ENCODE peak calls at places on chromosome 22, in nine cellular contexts. One of them, this sample, is unnamed.

GRCh38 chr22:36954251-36955014 is 41.0 kb downstream of the CSF2RB start:
- DNase-seq in AG20443: no peak
- DNase-seq in EH: no peak
- DNase-seq in mucosa of descending colon: no peak
- DNase-seq in psoas muscle: no peak
- DNase-seq in HT-29: no peak
- DNase-seq in stimulated activated CD4-positive, alpha-beta T cell treated with anti-CD3 and anti-CD28 coated beads, Interleukin-1b, Interleukin-23, amount 100 ng/mL, for 1 hour: no peak
- DNase-seq in activated CD4-positive, CD25-positive, alpha-beta regulatory T cell: no peak
- DNase-seq in uterus: no peak
- DNase-seq in this sample: peak; percentile 81

GRCh38 chr22:24433001-24433867 is 5.8 kb downstream of the ADORA2A start:
- DNase-seq in mucosa of descending colon: no peak
- DNase-seq in uterus: no peak
- DNase-seq in AG20443: no peak
- DNase-seq in stimulated activated CD4-positive, alpha-beta T cell treated with anti-CD3 and anti-CD28 coated beads, Interleukin-1b, Interleukin-23, amount 100 ng/mL, for 1 hour: no peak
- DNase-seq in HT-29: no peak
- DNase-seq in psoas muscle: peak; percentile 45
- DNase-seq in EH: no peak
- DNase-seq in activated CD4-positive, CD25-positive, alpha-beta regulatory T cell: no peak
- DNase-seq in this sample: no peak

GRCh38 chr22:27937453-27937852 is 18.4 kb upstream of the PITPNB start:
- DNase-seq in activated CD4-positive, CD25-positive, alpha-beta regulatory T cell: no peak
- DNase-seq in AG20443: peak; percentile 6
- DNase-seq in stimulated activated CD4-positive, alpha-beta T cell treated with anti-CD3 and anti-CD28 coated beads, Interleukin-1b, Interleukin-23, amount 100 ng/mL, for 1 hour: no peak
- DNase-seq in psoas muscle: no peak
- DNase-seq in HT-29: no peak
- DNase-seq in mucosa of descending colon: no peak
- DNase-seq in EH: peak; percentile 13
- DNase-seq in uterus: no peak
- DNase-seq in this sample: no peak

GRCh38 chr22:23837911-23838685 is 708 bp downstream of the DERL3 start:
- DNase-seq in mucosa of descending colon: no peak
- DNase-seq in uterus: no peak
- DNase-seq in HT-29: no peak
- DNase-seq in stimulated activated CD4-positive, alpha-beta T cell treated with anti-CD3 and anti-CD28 coated beads, Interleukin-1b, Interleukin-23, amount 100 ng/mL, for 1 hour: no peak
- DNase-seq in psoas muscle: peak; percentile 53
- DNase-seq in activated CD4-positive, CD25-positive, alpha-beta regulatory T cell: no peak
- DNase-seq in AG20443: no peak
- DNase-seq in EH: no peak
- DNase-seq in this sample: no peak

GRCh38 chr22:49630448-49630946 is 197.2 kb downstream of the BRD1 start:
- DNase-seq in HT-29: no peak
- DNase-seq in uterus: no peak
- DNase-seq in mucosa of descending colon: peak; percentile 25
- DNase-seq in activated CD4-positive, CD25-positive, alpha-beta regulatory T cell: no peak
- DNase-seq in EH: no peak
- DNase-seq in AG20443: no peak
- DNase-seq in psoas muscle: no peak
- DNase-seq in stimulated activated CD4-positive, alpha-beta T cell treated with anti-CD3 and anti-CD28 coated beads, Interleukin-1b, Interleukin-23, amount 100 ng/mL, for 1 hour: no peak
- DNase-seq in this sample: no peak

GRCh38 chr22:19854778-19855503 is at the start of the genes GNB1L and RTL10:
- DNase-seq in stimulated activated CD4-positive, alpha-beta T cell treated with anti-CD3 and anti-CD28 coated beads, Interleukin-1b, Interleukin-23, amount 100 ng/mL, for 1 hour: peak; percentile 90
- DNase-seq in psoas muscle: peak; percentile 99
- DNase-seq in mucosa of descending colon: peak; percentile 98
- DNase-seq in HT-29: peak; percentile 100
- DNase-seq in EH: peak; percentile 95
- DNase-seq in uterus: peak; percentile 95
- DNase-seq in activated CD4-positive, CD25-positive, alpha-beta regulatory T cell: peak; percentile 86
- DNase-seq in AG20443: peak; percentile 100
- DNase-seq in this sample: peak; percentile 99

GRCh38 chr22:41442240-41442792 is 4.3 kb downstream of the TOB2 start:
- DNase-seq in HT-29: no peak
- DNase-seq in AG20443: no peak
- DNase-seq in stimulated activated CD4-positive, alpha-beta T cell treated with anti-CD3 and anti-CD28 coated beads, Interleukin-1b, Interleukin-23, amount 100 ng/mL, for 1 hour: no peak
- DNase-seq in EH: no peak
- DNase-seq in activated CD4-positive, CD25-positive, alpha-beta regulatory T cell: no peak
- DNase-seq in psoas muscle: no peak
- DNase-seq in uterus: no peak
- DNase-seq in mucosa of descending colon: no peak
- DNase-seq in this sample: no peak

GRCh38 chr22:17065433-17065832 is 19.4 kb upstream of the IL17RA start:
- DNase-seq in AG20443: no peak
- DNase-seq in EH: no peak
- DNase-seq in psoas muscle: peak; percentile 60
- DNase-seq in stimulated activated CD4-positive, alpha-beta T cell treated with anti-CD3 and anti-CD28 coated beads, Interleukin-1b, Interleukin-23, amount 100 ng/mL, for 1 hour: no peak
- DNase-seq in activated CD4-positive, CD25-positive, alpha-beta regulatory T cell: no peak
- DNase-seq in HT-29: no peak
- DNase-seq in mucosa of descending colon: no peak
- DNase-seq in uterus: no peak
- DNase-seq in this sample: no peak

GRCh38 chr22:17930455-17931313 is 93.7 kb downstream of the MICAL3 start:
- DNase-seq in activated CD4-positive, CD25-positive, alpha-beta regulatory T cell: no peak
- DNase-seq in mucosa of descending colon: no peak
- DNase-seq in AG20443: no peak
- DNase-seq in HT-29: no peak
- DNase-seq in stimulated activated CD4-positive, alpha-beta T cell treated with anti-CD3 and anti-CD28 coated beads, Interleukin-1b, Interleukin-23, amount 100 ng/mL, for 1 hour: no peak
- DNase-seq in EH: no peak
- DNase-seq in psoas muscle: no peak
- DNase-seq in uterus: peak; percentile 11
- DNase-seq in this sample: peak; percentile 39

GRCh38 chr22:38107692-38108515 is 2.6 kb downstream of the BAIAP2L2 start:
- DNase-seq in psoas muscle: no peak
- DNase-seq in HT-29: peak; percentile 69
- DNase-seq in EH: peak; percentile 65
- DNase-seq in AG20443: peak; percentile 43
- DNase-seq in stimulated activated CD4-positive, alpha-beta T cell treated with anti-CD3 and anti-CD28 coated beads, Interleukin-1b, Interleukin-23, amount 100 ng/mL, for 1 hour: no peak
- DNase-seq in activated CD4-positive, CD25-positive, alpha-beta regulatory T cell: no peak
- DNase-seq in mucosa of descending colon: peak; percentile 89
- DNase-seq in uterus: no peak
- DNase-seq in this sample: no peak

GRCh38 chr22:29102300-29102699 is 29.5 kb downstream of the KREMEN1 start:
- DNase-seq in mucosa of descending colon: no peak
- DNase-seq in uterus: no peak
- DNase-seq in stimulated activated CD4-positive, alpha-beta T cell treated with anti-CD3 and anti-CD28 coated beads, Interleukin-1b, Interleukin-23, amount 100 ng/mL, for 1 hour: no peak
- DNase-seq in HT-29: no peak
- DNase-seq in activated CD4-positive, CD25-positive, alpha-beta regulatory T cell: no peak
- DNase-seq in EH: no peak
- DNase-seq in psoas muscle: no peak
- DNase-seq in AG20443: no peak
- DNase-seq in this sample: no peak

GRCh38 chr22:49349841-49350381 is 477.8 kb downstream of the BRD1 start:
- DNase-seq in EH: no peak
- DNase-seq in uterus: no peak
- DNase-seq in AG20443: no peak
- DNase-seq in mucosa of descending colon: no peak
- DNase-seq in psoas muscle: peak; percentile 38
- DNase-seq in stimulated activated CD4-positive, alpha-beta T cell treated with anti-CD3 and anti-CD28 coated beads, Interleukin-1b, Interleukin-23, amount 100 ng/mL, for 1 hour: no peak
- DNase-seq in activated CD4-positive, CD25-positive, alpha-beta regulatory T cell: no peak
- DNase-seq in HT-29: no peak
- DNase-seq in this sample: no peak

GRCh38 chr22:31950226-31950625 is 5.9 kb downstream of the YWHAH start:
- DNase-seq in activated CD4-positive, CD25-positive, alpha-beta regulatory T cell: no peak
- DNase-seq in uterus: no peak
- DNase-seq in HT-29: no peak
- DNase-seq in EH: peak; percentile 35
- DNase-seq in stimulated activated CD4-positive, alpha-beta T cell treated with anti-CD3 and anti-CD28 coated beads, Interleukin-1b, Interleukin-23, amount 100 ng/mL, for 1 hour: no peak
- DNase-seq in psoas muscle: no peak
- DNase-seq in mucosa of descending colon: no peak
- DNase-seq in AG20443: no peak
- DNase-seq in this sample: peak; percentile 69

GRCh38 chr22:37633082-37633692 is 6.3 kb upstream of the SH3BP1 start:
- DNase-seq in activated CD4-positive, CD25-positive, alpha-beta regulatory T cell: no peak
- DNase-seq in HT-29: no peak
- DNase-seq in AG20443: no peak
- DNase-seq in EH: no peak
- DNase-seq in stimulated activated CD4-positive, alpha-beta T cell treated with anti-CD3 and anti-CD28 coated beads, Interleukin-1b, Interleukin-23, amount 100 ng/mL, for 1 hour: no peak
- DNase-seq in uterus: no peak
- DNase-seq in psoas muscle: no peak
- DNase-seq in mucosa of descending colon: no peak
- DNase-seq in this sample: no peak

GRCh38 chr22:39021552-39022250 is 774 bp downstream of the APOBEC3D start:
- DNase-seq in uterus: no peak
- DNase-seq in stimulated activated CD4-positive, alpha-beta T cell treated with anti-CD3 and anti-CD28 coated beads, Interleukin-1b, Interleukin-23, amount 100 ng/mL, for 1 hour: no peak
- DNase-seq in AG20443: peak; percentile 27
- DNase-seq in mucosa of descending colon: peak; percentile 63
- DNase-seq in HT-29: no peak
- DNase-seq in activated CD4-positive, CD25-positive, alpha-beta regulatory T cell: no peak
- DNase-seq in psoas muscle: no peak
- DNase-seq in EH: peak; percentile 0
- DNase-seq in this sample: no peak

This sample was measured in cardiac septum.